ENCODE peak calls at places on chromosome 1, in seven cellular contexts. W is stimulated activated CD4-positive, alpha-beta T cell treated with anti-CD3 and anti-CD28 coated beads, Interleukin-12 subunit alpha, Interleukin-12 subunit beta, amount 100 ng/mL, for 4 hours; S is EH; P is MM.1S; Q is fibroblast of pulmonary artery; I is activated CD8-positive, alpha-beta memory T cell treated with anti-CD3 and anti-CD28 coated beads, Interleukin-2, amount 10 ng/mL, durations not matched to agents 7 days and 5 days; X is ACHN. C is an unnamed sample.

GRCh38 chr1:63773815-63774616 is at the start of gene ROR1:
- DNase-seq in I (peak), P (peak), X (peak), S (peak), W (peak), Q (peak), C (peak)

GRCh38 chr1:243962541-243962940 is 88.5 kb upstream of the ZBTB18 start:
- DNase-seq in S (no peak), P (no peak), X (no peak), I (no peak), Q (no peak), W (no peak), C (no peak)

GRCh38 chr1:79760521-79760920 is 754.0 kb upstream of the ADGRL4 start:
- DNase-seq in W (no peak), I (no peak), S (no peak), P (no peak), X (no peak), Q (peak), C (no peak)

GRCh38 chr1:21568006-21568746 is 59.0 kb downstream of the ALPL start:
- DNase-seq in Q (no peak), X (no peak), I (no peak), P (no peak), S (peak), W (no peak), C (no peak)

GRCh38 chr1:236065509-236066005 is 667 bp upstream of the NID1 start:
- DNase-seq in Q (no peak), X (no peak), P (no peak), I (no peak), S (no peak), W (no peak), C (no peak)

GRCh38 chr1:145885738-145886287 is at the start of gene ANKRD35:
- DNase-seq in P (peak), I (peak), S (peak), X (peak), W (peak), Q (peak), C (peak)

GRCh38 chr1:89262643-89263042 is 10.0 kb downstream of the GBP5 start:
- DNase-seq in I (no peak), W (no peak), X (no peak), P (no peak), Q (peak), S (peak), C (peak)

GRCh38 chr1:165444897-165445370 is at the start of gene RXRG:
- DNase-seq in X (no peak), Q (no peak), P (no peak), W (peak), I (no peak), S (peak), C (peak)

GRCh38 chr1:61865646-61866220 is 123.5 kb downstream of the PATJ start:
- DNase-seq in P (peak), S (no peak), X (no peak), W (no peak), Q (no peak), I (no peak), C (no peak)

GRCh38 chr1:40899230-40899870 is 37.2 kb upstream of the CITED4 start:
- DNase-seq in W (no peak), X (no peak), P (no peak), I (no peak), Q (no peak), S (no peak), C (no peak)

GRCh38 chr1:209732725-209733124 is 23.1 kb upstream of the TRAF3IP3 start:
- DNase-seq in X (no peak), S (no peak), W (no peak), P (no peak), Q (no peak), I (no peak), C (no peak)

GRCh38 chr1:167795810-167796740 is 74.3 kb downstream of the MPZL1 start:
- DNase-seq in Q (peak), X (peak), S (peak), P (no peak), W (no peak), I (no peak), C (peak)

GRCh38 chr1:40860706-40861226 is 1.4 kb downstream of the CITED4 start:
- DNase-seq in Q (no peak), X (no peak), I (no peak), S (no peak), W (no peak), P (no peak), C (no peak)

GRCh38 chr1:211114446-211114845 is 19.5 kb downstream of the KCNH1 start:
- DNase-seq in I (no peak), Q (no peak), W (no peak), X (no peak), P (no peak), S (no peak), C (no peak)

GRCh38 chr1:148264374-148265276 is 112.5 kb upstream of the NBPF11 start:
- DNase-seq in I (peak), S (peak), X (no peak), P (no peak), W (no peak), Q (peak), C (peak)

GRCh38 chr1:25253911-25254310 is 6.7 kb upstream of the RSRP1 start:
- DNase-seq in Q (no peak), P (no peak), X (no peak), I (no peak), W (no peak), S (peak), C (peak)

GRCh38 chr1:233665575-233666270 is 51.8 kb downstream of the KCNK1 start:
- DNase-seq in Q (no peak), P (no peak), I (no peak), W (no peak), X (no peak), S (no peak), C (no peak)

GRCh38 chr1:76627498-76627897 is 239.8 kb upstream of the ST6GALNAC5 start:
- DNase-seq in P (no peak), W (no peak), I (no peak), Q (no peak), X (no peak), S (no peak), C (no peak)

GRCh38 chr1:203216274-203217138 is 13.0 kb downstream of the CHIT1 start:
- DNase-seq in W (peak), X (peak), P (peak), I (peak), S (peak), Q (peak), C (peak)

GRCh38 chr1:232509570-232509969 is 120.4 kb downstream of the SIPA1L2 start:
- DNase-seq in P (no peak), S (no peak), Q (peak), X (no peak), I (no peak), W (no peak), C (peak)

GRCh38 chr1:25023826-25024225 is 93.8 kb upstream of the RUNX3 start:
- DNase-seq in P (no peak), W (no peak), S (no peak), I (no peak), Q (no peak), X (no peak), C (no peak)

GRCh38 chr1:42173961-42174715 is 9.6 kb upstream of the GUCA2A start:
- DNase-seq in S (peak), W (no peak), X (no peak), Q (peak), I (no peak), P (no peak), C (no peak)

GRCh38 chr1:63758805-63759204 is 15.0 kb upstream of the ROR1 start:
- DNase-seq in P (no peak), W (no peak), Q (no peak), X (no peak), S (no peak), I (no peak), C (no peak)

C was measured in astrocyte of the hippocampus.